ENCODE peak calls at places on chromosomes 1 and 21, in five cellular contexts. K is trophoblast cell, V is mesenchymal stem cell, J is H1, B is neuronal stem cell. T is an unnamed sample.

GRCh38 chr1:232704694-232705680 is 75.1 kb upstream of the SIPA1L2 start:
- DNase-seq in K (peak), V (peak), J (no peak), B (no peak), T (no peak)

GRCh38 chr1:205191617-205192016 is 19.9 kb downstream of the DSTYK start:
- DNase-seq in K (no peak), V (no peak), J (no peak), B (no peak), T (peak)

GRCh38 chr1:38953433-38953860 is 11.8 kb upstream of the RHBDL2 start:
- DNase-seq in K (no peak), V (no peak), J (peak), B (no peak), T (peak)

GRCh38 chr1:28369518-28370219 is at the start of gene PHACTR4:
- DNase-seq in K (peak), V (peak), J (peak), B (peak), T (peak)

GRCh38 chr1:225973158-225973557 is 26.0 kb downstream of the SDE2 start:
- DNase-seq in K (no peak), V (no peak), J (no peak), B (no peak), T (no peak)

GRCh38 chr1:224929335-224930237 is at the start of gene DNAH14:
- DNase-seq in K (peak), V (peak), J (peak), B (peak), T (peak)

GRCh38 chr21:25029580-25029979 is 577.7 kb downstream of the MRPL39 start:
- DNase-seq in K (no peak), V (no peak), J (no peak), B (no peak), T (no peak)

GRCh38 chr1:13930151-13930550 is 230.2 kb downstream of the PRDM2 start:
- DNase-seq in K (no peak), V (no peak), J (peak), B (no peak), T (peak)

GRCh38 chr1:6001992-6002576 is 9.9 kb upstream of the NPHP4 start:
- DNase-seq in K (no peak), V (no peak), J (no peak), B (no peak), T (no peak)

GRCh38 chr1:158999301-159000069 is 10.2 kb upstream of the IFI16 start:
- DNase-seq in K (peak), V (peak), J (peak), B (peak), T (peak)

GRCh38 chr1:96554364-96554763 is 167.2 kb upstream of the PTBP2 start:
- DNase-seq in K (no peak), V (no peak), J (no peak), B (no peak), T (no peak)

GRCh38 chr21:44800103-44800502 is 1.5 kb downstream of the UBE2G2 start:
- DNase-seq in K (no peak), V (peak), J (no peak), B (no peak), T (no peak)

GRCh38 chr1:39995973-39996393 is 41.0 kb downstream of the MFSD2A start:
- DNase-seq in K (no peak), V (no peak), J (no peak), B (no peak), T (no peak)

GRCh38 chr1:12601690-12602632 is 16.0 kb downstream of the DHRS3 start:
- DNase-seq in K (no peak), V (peak), J (no peak), B (no peak), T (peak)

GRCh38 chr1:173798078-173798477 is 26.4 kb upstream of the DARS2 start:
- DNase-seq in K (peak), V (no peak), J (no peak), B (no peak), T (no peak)

GRCh38 chr1:78165816-78166215 is 120.0 kb downstream of the GIPC2 start:
- DNase-seq in K (no peak), V (no peak), J (no peak), B (no peak), T (no peak)

GRCh38 chr1:5343256-5344020 is 648.8 kb downstream of the NPHP4 start:
- DNase-seq in K (no peak), V (no peak), J (no peak), B (no peak), T (no peak)

GRCh38 chr1:111833334-111833733 is 77.6 kb downstream of the DDX20 start:
- DNase-seq in K (no peak), V (no peak), J (no peak), B (peak), T (no peak)

GRCh38 chr1:159891275-159892157 is 8.4 kb downstream of the CFAP45 start:
- DNase-seq in K (peak), V (peak), J (peak), B (peak), T (peak)

GRCh38 chr1:207805841-207806421 is 54.1 kb downstream of the CD46 start:
- DNase-seq in K (peak), V (peak), J (no peak), B (no peak), T (no peak)

GRCh38 chr1:51642739-51643142 is 25.8 kb downstream of the OSBPL9 start:
- DNase-seq in K (no peak), V (peak), J (no peak), B (no peak), T (no peak)

GRCh38 chr21:31218830-31219608 is 125.0 kb downstream of the TIAM1 start:
- DNase-seq in K (peak), V (no peak), J (no peak), B (peak), T (no peak)

GRCh38 chr1:16724718-16725438 is 15.4 kb upstream of the RNU1-4 start:
- DNase-seq in K (peak), V (no peak), J (no peak), B (no peak), T (peak)

GRCh38 chr1:213931804-213932203 is 56.0 kb upstream of the PROX1 start:
- DNase-seq in K (no peak), V (no peak), J (peak), B (no peak), T (peak)

GRCh38 chr1:74161494-74161893 is 36.5 kb downstream of the LRRIQ3 start:
- DNase-seq in K (no peak), V (peak), J (no peak), B (no peak), T (no peak)

GRCh38 chr1:183024352-183025337 is 1.4 kb downstream of the LAMC1 start:
- DNase-seq in K (no peak), V (peak), J (no peak), B (peak), T (no peak)

GRCh38 chr1:81424816-81425215 is 375.9 kb upstream of the ADGRL2 start:
- DNase-seq in K (no peak), V (no peak), J (no peak), B (no peak), T (no peak)

GRCh38 chr1:241789061-241789460 is 58.9 kb upstream of the EXO1 start:
- DNase-seq in K (no peak), V (no peak), J (no peak), B (no peak), T (no peak)

GRCh38 chr1:241782396-241782795 is 65.6 kb upstream of the EXO1 start:
- DNase-seq in K (no peak), V (no peak), J (no peak), B (no peak), T (no peak)

GRCh38 chr1:241787691-241788090 is 60.3 kb upstream of the EXO1 start:
- DNase-seq in K (no peak), V (no peak), J (no peak), B (no peak), T (no peak)
- H2BK12ac ChIP-seq in K (no peak), V (no peak), J (no peak), B (no peak), T (no peak)

DNA sequence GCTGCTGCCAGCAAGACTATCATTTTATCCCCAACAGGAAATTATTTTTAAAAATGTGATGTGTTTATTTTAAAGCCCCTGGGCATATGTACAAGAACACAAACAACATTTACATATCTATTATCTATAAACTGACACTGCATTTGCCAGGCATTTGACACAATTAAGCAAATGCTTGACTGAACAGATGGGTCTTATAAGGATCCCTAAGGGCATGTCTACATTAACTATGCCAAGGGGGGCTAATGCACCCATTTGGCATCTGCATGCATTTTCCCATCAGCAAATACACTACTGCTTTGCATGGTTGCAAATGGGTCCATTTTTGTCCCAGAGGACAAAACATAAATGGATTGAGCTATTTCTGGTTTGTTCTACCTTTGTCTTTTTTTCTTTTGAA is 884.8 kb upstream of the B3GALT2 start:
- DNase-seq in K (no peak), V (no peak), J (no peak), B (no peak), T (no peak)
- H2BK12ac ChIP-seq in K (no peak), V (no peak), J (no peak), B (no peak), T (no peak)

GRCh38 chr1:47976728-47977127 is 20.5 kb downstream of the TRABD2B start:
- DNase-seq in K (no peak), V (no peak), J (no peak), B (no peak), T (no peak)
- H2BK12ac ChIP-seq in K (no peak), V (no peak), J (no peak), B (no peak), T (no peak)

DNA sequence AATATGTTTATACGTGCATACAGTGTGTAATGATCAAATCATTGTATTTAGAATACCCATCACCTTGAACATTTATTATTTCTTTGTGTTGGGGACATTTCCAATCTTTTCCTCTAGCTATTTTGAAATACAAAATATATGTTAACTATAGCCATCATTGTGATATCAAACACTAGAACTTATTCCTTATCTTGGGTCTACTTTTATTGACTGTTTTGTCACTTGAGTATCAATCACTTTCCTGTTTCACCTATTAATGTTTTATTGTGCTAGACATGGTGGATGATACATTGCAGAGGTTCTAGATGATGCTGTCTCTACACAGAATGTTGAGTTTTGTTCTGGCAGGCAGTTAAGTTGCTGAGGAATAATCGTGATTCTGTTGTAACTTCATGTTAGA is 45.9 kb downstream of the STXBP3 start:
- DNase-seq in K (no peak), V (no peak), J (no peak), B (no peak), T (no peak)
- H2BK12ac ChIP-seq in K (no peak), V (no peak), J (no peak), B (no peak), T (no peak)